ENCODE peak calls at places on chromosomes 7 and 10, in nine cellular contexts. U is IMR-90, J is gastrocnemius medialis, Y is neural progenitor cell, D is breast epithelium, B is lung, T is heart right ventricle, I is upper lobe of right lung, L is tibial nerve. N is an unnamed sample.

GRCh38 chr7:66187894-66188293 is 17.2 kb upstream of the TPST1 start:
- DNase-seq in D (no peak), J (peak; percentile 44), L (peak; percentile 80), U (no peak), B (peak; percentile 45), Y (no peak), T (no peak), I (no peak), N (no peak)

GRCh38 chr7:129843982-129844840 is 108.5 kb downstream of the UBE2H start:
- DNase-seq in U (no peak), T (no peak), J (no peak), I (no peak), L (no peak), B (no peak), Y (no peak), D (no peak), N (no peak)

GRCh38 chr10:116679351-116679750 is 58.6 kb downstream of the PNLIPRP2 start:
- DNase-seq in I (no peak), T (no peak), U (no peak), L (no peak), D (no peak), J (no peak), B (no peak), Y (no peak), N (no peak)

GRCh38 chr7:3039787-3040186 is 3.9 kb downstream of the CARD11 start:
- DNase-seq in J (no peak), L (no peak), U (no peak), Y (no peak), T (no peak), I (no peak), D (no peak), B (no peak), N (no peak)

GRCh38 chr10:82942572-82943091 is 1067.6 kb downstream of the NRG3 start:
- DNase-seq in L (peak; percentile 52), D (no peak), I (no peak), T (no peak), J (no peak), U (no peak), B (peak; percentile 46), Y (no peak), N (no peak)

GRCh38 chr10:126481181-126481580 is 92.9 kb upstream of the ADAM12 start:
- DNase-seq in T (no peak), Y (no peak), J (no peak), L (no peak), I (no peak), U (no peak), D (no peak), B (no peak), N (no peak)

GRCh38 chr7:2577914-2578680 is 19.3 kb downstream of the IQCE start:
- DNase-seq in U (no peak), Y (no peak), L (no peak), B (no peak), T (no peak), J (no peak), I (no peak), D (no peak), N (no peak)

GRCh38 chr7:22269057-22269456 is 87.9 kb downstream of the RAPGEF5 start:
- DNase-seq in U (no peak), L (no peak), J (no peak), T (no peak), B (no peak), D (no peak), I (no peak), Y (no peak), N (no peak)

GRCh38 chr7:95011156-95011928 is 103.9 kb downstream of the PPP1R9A start:
- DNase-seq in I (no peak), J (no peak), B (no peak), U (peak; percentile 21), T (no peak), Y (no peak), L (no peak), D (no peak), N (no peak)

GRCh38 chr7:150610193-150610592 is 22.0 kb downstream of the GIMAP6 start:
- DNase-seq in L (no peak), I (no peak), Y (no peak), T (no peak), B (no peak), J (no peak), U (no peak), D (no peak), N (no peak)

GRCh38 chr10:119942973-119943372 is 50.4 kb downstream of the SEC23IP start:
- DNase-seq in B (no peak), D (no peak), T (no peak), L (no peak), Y (no peak), J (no peak), U (peak; percentile 57), I (no peak), N (no peak)

GRCh38 chr7:22452142-22452763 is 47.7 kb downstream of the STEAP1B start:
- DNase-seq in D (no peak), T (peak; percentile 68), B (peak; percentile 49), J (no peak), Y (peak; percentile 81), U (no peak), I (peak; percentile 74), L (peak; percentile 41), N (no peak)

GRCh38 chr7:117229350-117229749 is 93.5 kb downstream of the WNT2 start:
- DNase-seq in B (no peak), U (peak; percentile 93), D (no peak), L (no peak), T (no peak), Y (no peak), J (no peak), I (no peak), N (no peak)

GRCh38 chr7:28621369-28621807 is 209.1 kb downstream of the CREB5 start:
- DNase-seq in L (no peak), U (no peak), J (peak; percentile 24), T (no peak), I (no peak), B (no peak), D (no peak), Y (no peak), N (no peak)

GRCh38 chr7:41967156-41967555 is 264.3 kb upstream of the INHBA start:
- DNase-seq in I (no peak), J (no peak), T (no peak), D (no peak), L (no peak), U (peak; percentile 72), Y (no peak), B (no peak), N (no peak)

GRCh38 chr7:55568613-55569268 is 3.6 kb downstream of the VOPP1 start:
- DNase-seq in U (peak; percentile 31), D (no peak), I (no peak), Y (no peak), B (no peak), T (no peak), J (no peak), L (no peak), N (no peak)

GRCh38 chr7:55569797-55570196 is 2.5 kb downstream of the VOPP1 start:
- DNase-seq in U (no peak), B (no peak), I (no peak), D (no peak), L (no peak), J (no peak), T (no peak), Y (no peak), N (peak; percentile 19)

GRCh38 chr7:55570939-55571338 is 1.4 kb downstream of the VOPP1 start:
- DNase-seq in B (no peak), T (no peak), U (peak; percentile 84), J (no peak), D (no peak), Y (no peak), I (no peak), L (no peak), N (no peak)

GRCh38 chr7:55570218-55570873 is 2.0 kb downstream of the VOPP1 start:
- DNase-seq in D (no peak), T (no peak), Y (no peak), I (no peak), J (no peak), U (no peak), B (no peak), L (no peak), N (peak; percentile 20)

GRCh38 chr7:55569269-55569663 is 3.0 kb downstream of the VOPP1 start:
- DNase-seq in J (no peak), I (no peak), T (no peak), Y (no peak), U (no peak), D (no peak), B (no peak), L (no peak), N (no peak)
- H3K27ac ChIP-seq in J (peak overlapping the region; percentile 40), I (peak overlapping the region; percentile 15), T (peak overlapping the region; percentile 2), Y (peak overlapping the region; percentile 72), U (no peak overlapping the region), D (no peak overlapping the region), B (no peak overlapping the region), L (no peak overlapping the region), N (peak overlapping the region; percentile 79)

GRCh38 chr7:1211611-1212010 is 21.1 kb upstream of the UNCX start:
- DNase-seq in D (no peak), B (no peak), I (no peak), T (no peak), J (no peak), Y (no peak), L (no peak), U (no peak), N (no peak)
- H3K27me3 ChIP-seq in D (peaks cover 89% of the 10 kb centered on the region), B (no peaks in the 10 kb centered on the region), I (peaks cover 59% of the 10 kb centered on the region), T (peaks cover 87% of the 10 kb centered on the region), J (peaks cover 74% of the 10 kb centered on the region), Y (peaks cover 73% of the 10 kb centered on the region), L (no peaks in the 10 kb centered on the region), U (peaks cover 60% of the 10 kb centered on the region), N (peaks cover 3% of the 10 kb centered on the region)

GRCh38 chr7:106443156-106443555 is 158.4 kb upstream of the NAMPT start:
- DNase-seq in U (no peak), D (no peak), Y (no peak), B (no peak), L (no peak), T (no peak), I (no peak), J (no peak), N (no peak)

GRCh38 chr7:106447318-106447847 is 162.6 kb upstream of the NAMPT start:
- DNase-seq in I (no peak), J (no peak), U (no peak), L (no peak), D (no peak), Y (no peak), B (no peak), T (no peak), N (no peak)

GRCh38 chr7:106442476-106442875 is 157.7 kb upstream of the NAMPT start:
- DNase-seq in T (no peak), L (no peak), I (no peak), D (no peak), B (no peak), Y (no peak), J (no peak), U (no peak), N (no peak)

GRCh38 chr7:106448346-106448991 is 163.7 kb upstream of the NAMPT start:
- DNase-seq in J (no peak), T (no peak), B (no peak), I (no peak), L (no peak), U (no peak), D (no peak), Y (no peak), N (no peak)

GRCh38 chr7:106444068-106444655 is 159.4 kb upstream of the NAMPT start:
- DNase-seq in D (no peak), I (no peak), B (no peak), L (no peak), T (no peak), J (no peak), Y (no peak), U (no peak), N (no peak)
- H3K9me3 ChIP-seq in D (no peaks in the 10 kb centered on the region), I (no peaks in the 10 kb centered on the region), B (no peaks in the 10 kb centered on the region), L (no peaks in the 10 kb centered on the region), T (no peaks in the 10 kb centered on the region), J (no peaks in the 10 kb centered on the region), Y (no peaks in the 10 kb centered on the region), U (no peaks in the 10 kb centered on the region), N (no peaks in the 10 kb centered on the region)

GRCh38 chr7:56045796-56046195 is 5.4 kb downstream of the PSPH start:
- DNase-seq in Y (no peak), J (no peak), L (no peak), I (no peak), D (no peak), T (no peak), B (no peak), U (no peak), N (no peak)
- H3K27ac ChIP-seq in Y (no peak overlapping the region), J (no peak overlapping the region), L (no peak overlapping the region), I (no peak overlapping the region), D (no peak overlapping the region), T (no peak overlapping the region), B (no peak overlapping the region), U (no peak overlapping the region), N (no peak overlapping the region)